ENCODE peak calls at places on chromosomes 13 and 19, in seven cellular contexts. I is endothelial cell of umbilical vein, M is Calu3, N is transverse colon, O is progenitor cell of endocrine pancreas, E is DMS53, Y is cardiac fibroblast. V is an unnamed sample.

GRCh38 chr13:43127103-43127817 is 103.9 kb downstream of the DNAJC15 start:
- DNase-seq in E (no peak), N (no peak), O (no peak), Y (peak; percentile 15), M (no peak), I (no peak), V (no peak)

GRCh38 chr19:41310031-41310831 is at the start of gene CCDC97:
- DNase-seq in M (peak; percentile 90), E (peak; percentile 96), N (peak; percentile 90), O (peak; percentile 76), I (peak; percentile 91), Y (peak; percentile 92), V (peak; percentile 91)

GRCh38 chr13:52695856-52696255 is 43.2 kb downstream of the SUGT1 start:
- DNase-seq in N (no peak), M (no peak), I (no peak), Y (peak; percentile 65), O (no peak), E (no peak), V (no peak)

GRCh38 chr13:46530084-46530935 is 22.7 kb upstream of the LRCH1 start:
- DNase-seq in E (no peak), O (no peak), N (no peak), I (no peak), Y (peak; percentile 67), M (no peak), V (no peak)

GRCh38 chr13:113304121-113304520 is 7.1 kb downstream of the LAMP1 start:
- DNase-seq in Y (no peak), I (no peak), E (no peak), N (no peak), M (no peak), O (no peak), V (no peak)

GRCh38 chr19:8641908-8642547 is 11.6 kb downstream of the NFILZ start:
- DNase-seq in M (peak; percentile 32), O (no peak), I (peak; percentile 44), Y (peak; percentile 84), E (peak; percentile 58), N (no peak), V (no peak)

GRCh38 chr19:35013820-35014754 is 14.0 kb downstream of the GRAMD1A start:
- DNase-seq in M (no peak), N (peak; percentile 50), Y (no peak), O (no peak), E (no peak), I (no peak), V (no peak)

GRCh38 chr19:43525836-43526771 is 897 bp downstream of the ETHE1 start:
- DNase-seq in Y (no peak), M (peak; percentile 48), O (peak; percentile 33), I (peak; percentile 29), N (peak; percentile 86), E (no peak), V (no peak)

GRCh38 chr19:10762656-10763055 is 44.8 kb downstream of the DNM2 start:
- DNase-seq in N (peak; percentile 81), Y (no peak), I (no peak), O (no peak), E (no peak), M (peak; percentile 42), V (no peak)

GRCh38 chr19:28330831-28331230 is 882.1 kb downstream of the UQCRFS1 start:
- DNase-seq in O (no peak), N (no peak), I (peak; percentile 59), E (no peak), M (no peak), Y (peak; percentile 53), V (no peak)

GRCh38 chr19:51168571-51169282 is 26.6 kb downstream of the SIGLEC7 start:
- DNase-seq in O (no peak), I (no peak), E (no peak), M (no peak), N (no peak), Y (no peak), V (no peak)

GRCh38 chr13:18628428-18628827 is 553.2 kb downstream of the TUBA3C start:
- DNase-seq in M (no peak), E (no peak), O (no peak), I (no peak), Y (no peak), N (no peak), V (no peak)

GRCh38 chr19:55209430-55210119 is at the start of gene PTPRH:
- DNase-seq in O (no peak), Y (no peak), E (peak; percentile 91), N (peak; percentile 83), M (peak; percentile 80), I (no peak), V (no peak)

GRCh38 chr13:34037636-34038325 is 219.8 kb downstream of the RFC3 start:
- DNase-seq in I (no peak), O (no peak), N (no peak), M (no peak), E (no peak), Y (peak; percentile 8), V (no peak)

GRCh38 chr19:45901432-45901903 is 945 bp downstream of the MYPOP start:
- DNase-seq in O (no peak), Y (peak; percentile 39), N (peak; percentile 48), I (peak; percentile 30), E (peak; percentile 41), M (no peak), V (no peak)

GRCh38 chr13:98523455-98524102 is 53.3 kb downstream of the STK24 start:
- DNase-seq in E (no peak), Y (no peak), M (no peak), N (no peak), I (no peak), O (no peak), V (no peak)

GRCh38 chr13:34346626-34347025 is 528.7 kb downstream of the RFC3 start:
- DNase-seq in O (no peak), I (no peak), M (no peak), E (no peak), Y (no peak), N (no peak), V (no peak)

GRCh38 chr19:18408053-18408476 is 10.6 kb upstream of the LRRC25 start:
- DNase-seq in E (peak; percentile 68), M (peak; percentile 52), N (peak; percentile 72), Y (no peak), I (no peak), O (no peak), V (no peak)

GRCh38 chr13:111122056-111122455 is 6.9 kb downstream of the ARHGEF7 start:
- DNase-seq in Y (no peak), E (peak; percentile 9), N (no peak), O (no peak), I (no peak), M (no peak), V (no peak)

V was measured in neuronal stem cell.